ENCODE peak calls at places on chromosomes 13 and 19, in seven cellular contexts. One of them, this sample, is unnamed.

GRCh38 chr13:46679369-46680180 is 117.4 kb downstream of the ESD start:
- DNase-seq in stimulated activated CD4-positive, alpha-beta T cell treated with anti-CD3 and anti-CD28 coated beads, Interleukin-4, amount 100 ng/mL, for 48 hours: no peak
- DNase-seq in H54: no peak
- DNase-seq in right cardiac atrium: no peak
- DNase-seq in body of pancreas: no peak
- DNase-seq in stimulated activated naive CD8-positive, alpha-beta T cell treated with anti-CD3 and anti-CD28 coated beads, Interleukin-15, amount 100 ng/mL, for 72 hours: peak; percentile 25
- DNase-seq in Peyer's patch: peak; percentile 62
- DNase-seq in this sample: peak; percentile 70

GRCh38 chr19:15439821-15440641 is 9.7 kb downstream of the WIZ start:
- DNase-seq in stimulated activated CD4-positive, alpha-beta T cell treated with anti-CD3 and anti-CD28 coated beads, Interleukin-4, amount 100 ng/mL, for 48 hours: no peak
- DNase-seq in H54: no peak
- DNase-seq in right cardiac atrium: no peak
- DNase-seq in body of pancreas: no peak
- DNase-seq in stimulated activated naive CD8-positive, alpha-beta T cell treated with anti-CD3 and anti-CD28 coated beads, Interleukin-15, amount 100 ng/mL, for 72 hours: no peak
- DNase-seq in Peyer's patch: no peak
- DNase-seq in this sample: no peak

GRCh38 chr13:24851546-24851945 is 87.6 kb downstream of the RNF17 start:
- DNase-seq in stimulated activated CD4-positive, alpha-beta T cell treated with anti-CD3 and anti-CD28 coated beads, Interleukin-4, amount 100 ng/mL, for 48 hours: no peak
- DNase-seq in H54: no peak
- DNase-seq in right cardiac atrium: no peak
- DNase-seq in body of pancreas: no peak
- DNase-seq in stimulated activated naive CD8-positive, alpha-beta T cell treated with anti-CD3 and anti-CD28 coated beads, Interleukin-15, amount 100 ng/mL, for 72 hours: no peak
- DNase-seq in Peyer's patch: no peak
- DNase-seq in this sample: no peak

GRCh38 chr13:97344250-97345175 is 89.5 kb upstream of the RAP2A start:
- DNase-seq in stimulated activated CD4-positive, alpha-beta T cell treated with anti-CD3 and anti-CD28 coated beads, Interleukin-4, amount 100 ng/mL, for 48 hours: peak; percentile 28
- DNase-seq in H54: peak; percentile 26
- DNase-seq in right cardiac atrium: peak; percentile 79
- DNase-seq in body of pancreas: peak; percentile 75
- DNase-seq in stimulated activated naive CD8-positive, alpha-beta T cell treated with anti-CD3 and anti-CD28 coated beads, Interleukin-15, amount 100 ng/mL, for 72 hours: no peak
- DNase-seq in Peyer's patch: peak; percentile 84
- DNase-seq in this sample: peak; percentile 64

GRCh38 chr13:60448907-60449510 is 52.0 kb downstream of the TDRD3 start:
- DNase-seq in stimulated activated CD4-positive, alpha-beta T cell treated with anti-CD3 and anti-CD28 coated beads, Interleukin-4, amount 100 ng/mL, for 48 hours: no peak
- DNase-seq in H54: no peak
- DNase-seq in right cardiac atrium: no peak
- DNase-seq in body of pancreas: peak; percentile 20
- DNase-seq in stimulated activated naive CD8-positive, alpha-beta T cell treated with anti-CD3 and anti-CD28 coated beads, Interleukin-15, amount 100 ng/mL, for 72 hours: no peak
- DNase-seq in Peyer's patch: no peak
- DNase-seq in this sample: no peak

GRCh38 chr19:39940221-39940833 is 5.9 kb upstream of the FCGBP start:
- DNase-seq in stimulated activated CD4-positive, alpha-beta T cell treated with anti-CD3 and anti-CD28 coated beads, Interleukin-4, amount 100 ng/mL, for 48 hours: no peak
- DNase-seq in H54: no peak
- DNase-seq in right cardiac atrium: no peak
- DNase-seq in body of pancreas: no peak
- DNase-seq in stimulated activated naive CD8-positive, alpha-beta T cell treated with anti-CD3 and anti-CD28 coated beads, Interleukin-15, amount 100 ng/mL, for 72 hours: no peak
- DNase-seq in Peyer's patch: no peak
- DNase-seq in this sample: no peak

GRCh38 chr19:9498183-9498902 is at the start of gene ZNF560:
- DNase-seq in stimulated activated CD4-positive, alpha-beta T cell treated with anti-CD3 and anti-CD28 coated beads, Interleukin-4, amount 100 ng/mL, for 48 hours: no peak
- DNase-seq in H54: no peak
- DNase-seq in right cardiac atrium: peak; percentile 23
- DNase-seq in body of pancreas: no peak
- DNase-seq in stimulated activated naive CD8-positive, alpha-beta T cell treated with anti-CD3 and anti-CD28 coated beads, Interleukin-15, amount 100 ng/mL, for 72 hours: peak; percentile 49
- DNase-seq in Peyer's patch: no peak
- DNase-seq in this sample: no peak

GRCh38 chr19:33293255-33294057 is 8.9 kb downstream of the CEBPA start:
- DNase-seq in stimulated activated CD4-positive, alpha-beta T cell treated with anti-CD3 and anti-CD28 coated beads, Interleukin-4, amount 100 ng/mL, for 48 hours: no peak
- DNase-seq in H54: peak; percentile 94
- DNase-seq in right cardiac atrium: peak; percentile 51
- DNase-seq in body of pancreas: peak; percentile 70
- DNase-seq in stimulated activated naive CD8-positive, alpha-beta T cell treated with anti-CD3 and anti-CD28 coated beads, Interleukin-15, amount 100 ng/mL, for 72 hours: no peak
- DNase-seq in Peyer's patch: peak; percentile 67
- DNase-seq in this sample: peak; percentile 78

GRCh38 chr19:1249298-1249989 is 1.1 kb downstream of the MIDN start:
- DNase-seq in stimulated activated CD4-positive, alpha-beta T cell treated with anti-CD3 and anti-CD28 coated beads, Interleukin-4, amount 100 ng/mL, for 48 hours: peak; percentile 96
- DNase-seq in H54: peak; percentile 79
- DNase-seq in right cardiac atrium: peak; percentile 97
- DNase-seq in body of pancreas: peak; percentile 97
- DNase-seq in stimulated activated naive CD8-positive, alpha-beta T cell treated with anti-CD3 and anti-CD28 coated beads, Interleukin-15, amount 100 ng/mL, for 72 hours: peak; percentile 93
- DNase-seq in Peyer's patch: peak; percentile 98
- DNase-seq in this sample: peak; percentile 95